ENCODE peak calls at places on chromosome 17, in six cellular contexts. V is HepG2, U is HCT116, Z is H1, X is GM12878, T is K562. Q is an unnamed sample.

GRCh38 chr17:73711184-73711583 is 66.9 kb upstream of the SDK2 start:
- DNase-seq in V (no peak), U (no peak), Z (no peak), X (peak), T (no peak), Q (no peak)

GRCh38 chr17:28326114-28326513 is 7.1 kb downstream of the TMEM97 start:
- DNase-seq in V (no peak), U (no peak), Z (no peak), X (no peak), T (no peak), Q (no peak)

GRCh38 chr17:76696763-76697701 is 13.7 kb downstream of the MXRA7 start:
- DNase-seq in V (peak), U (no peak), Z (no peak), X (peak), T (no peak), Q (no peak)

GRCh38 chr17:5282639-5283217 is 644 bp downstream of the RABEP1 start:
- DNase-seq in V (no peak), U (no peak), Z (no peak), X (no peak), T (peak), Q (no peak)

GRCh38 chr17:36641331-36641876 is 40.0 kb downstream of the MRM1 start:
- DNase-seq in V (no peak), U (no peak), Z (no peak), X (no peak), T (no peak), Q (no peak)

GRCh38 chr17:40361925-40362695 is 2.4 kb downstream of the GJD3 start:
- DNase-seq in V (no peak), U (no peak), Z (no peak), X (no peak), T (no peak), Q (peak)

GRCh38 chr17:75088902-75089417 is 1.2 kb downstream of the SLC16A5 start:
- DNase-seq in V (peak), U (no peak), Z (no peak), X (no peak), T (no peak), Q (no peak)

GRCh38 chr17:10292057-10292931 is 80.5 kb downstream of the MYH13 start:
- DNase-seq in V (no peak), U (peak), Z (no peak), X (peak), T (no peak), Q (no peak)

GRCh38 chr17:60147553-60148241 is 2.1 kb upstream of the CA4 start:
- DNase-seq in V (no peak), U (no peak), Z (no peak), X (no peak), T (no peak), Q (no peak)

GRCh38 chr17:21362331-21362931 is 13.7 kb upstream of the KCNJ12 start:
- DNase-seq in V (no peak), U (no peak), Z (no peak), X (no peak), T (no peak), Q (no peak)

GRCh38 chr17:6505425-6506142 is 50.8 kb downstream of the PITPNM3 start:
- DNase-seq in V (no peak), U (no peak), Z (no peak), X (no peak), T (no peak), Q (no peak)

GRCh38 chr17:879546-879945 is 97.4 kb downstream of the MRM3 start:
- DNase-seq in V (peak), U (peak), Z (peak), X (peak), T (peak), Q (no peak)

DNA sequence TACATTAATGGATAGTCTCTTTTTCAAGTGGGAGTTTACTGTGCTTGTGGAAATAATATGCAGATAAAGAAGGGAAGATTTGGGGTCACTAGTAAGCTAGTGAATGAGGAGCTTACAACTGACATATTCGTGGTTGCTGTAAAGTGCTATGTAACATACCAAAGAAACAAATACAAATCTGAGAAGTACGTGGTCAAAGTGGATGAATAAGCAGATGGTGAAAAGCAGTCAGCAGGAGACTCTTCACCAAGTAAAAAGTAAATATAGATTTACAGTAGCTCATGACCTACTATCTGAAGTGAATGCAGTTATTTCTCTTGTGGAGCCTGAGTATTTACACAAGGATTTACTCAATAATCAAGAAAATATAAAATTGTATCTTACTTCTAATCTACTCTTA is 136.6 kb upstream of the ELAC2 start:
- DNase-seq in V (no peak), U (no peak), Z (no peak), X (no peak), T (no peak), Q (no peak)
- TF ChIP-seq YY1 in V (no peak), U (no peak), Z (no peak), X (no peak), T (no peak), Q (no peak)

DNA sequence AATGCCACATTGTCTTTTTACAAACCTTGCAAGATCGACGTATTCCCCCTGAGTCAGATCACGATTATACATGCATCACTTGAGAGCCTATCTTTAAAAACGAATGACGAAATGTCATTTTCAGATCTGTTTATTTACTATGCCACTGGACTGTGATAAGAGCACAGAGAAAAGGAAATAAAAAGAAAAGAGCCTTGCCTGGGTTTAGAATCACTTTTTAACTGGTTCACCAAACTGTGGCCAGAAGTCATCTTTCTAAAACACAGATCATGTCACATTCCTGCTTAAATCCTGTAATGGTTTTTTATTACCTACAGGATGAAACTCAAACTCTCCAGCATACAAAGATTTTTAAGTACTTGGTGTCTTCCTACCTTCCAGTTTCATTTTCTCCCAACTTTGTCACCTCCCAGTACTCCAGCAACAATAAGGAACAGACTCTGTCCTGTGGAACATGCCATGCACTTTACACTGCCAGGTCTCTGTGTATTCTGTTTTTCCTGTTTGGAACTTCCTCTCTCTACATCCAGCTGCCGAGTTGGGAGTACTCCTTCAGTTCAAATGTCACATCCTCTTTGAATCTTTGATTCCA is 91.5 kb downstream of the SNX11 start:
- DNase-seq in V (no peak), U (no peak), Z (no peak), X (no peak), T (no peak), Q (no peak)
- TF ChIP-seq JUND in V (no peak), U (no peak), Z (no peak), X (no peak), T (peak), Q (no peak)

GRCh38 chr17:83176272-83176955 is 97.0 kb downstream of the METRNL start:
- DNase-seq in V (no peak), U (no peak), Z (no peak), X (no peak), T (no peak), Q (no peak)

GRCh38 chr17:83175551-83176271 is 96.3 kb downstream of the METRNL start:
- DNase-seq in V (no peak), U (no peak), Z (no peak), X (no peak), T (no peak), Q (no peak)

GRCh38 chr17:83174859-83175550 is 95.6 kb downstream of the METRNL start:
- DNase-seq in V (no peak), U (no peak), Z (no peak), X (no peak), T (no peak), Q (no peak)

GRCh38 chr17:83173180-83173996 is 94.0 kb downstream of the METRNL start:
- DNase-seq in V (no peak), U (no peak), Z (no peak), X (no peak), T (no peak), Q (no peak)

GRCh38 chr17:83173997-83174858 is 94.8 kb downstream of the METRNL start:
- DNase-seq in V (peak), U (no peak), Z (no peak), X (no peak), T (no peak), Q (no peak)
- TF ChIP-seq YY1 in V (peak), U (no peak), Z (no peak), X (no peak), T (no peak), Q (no peak)

DNA sequence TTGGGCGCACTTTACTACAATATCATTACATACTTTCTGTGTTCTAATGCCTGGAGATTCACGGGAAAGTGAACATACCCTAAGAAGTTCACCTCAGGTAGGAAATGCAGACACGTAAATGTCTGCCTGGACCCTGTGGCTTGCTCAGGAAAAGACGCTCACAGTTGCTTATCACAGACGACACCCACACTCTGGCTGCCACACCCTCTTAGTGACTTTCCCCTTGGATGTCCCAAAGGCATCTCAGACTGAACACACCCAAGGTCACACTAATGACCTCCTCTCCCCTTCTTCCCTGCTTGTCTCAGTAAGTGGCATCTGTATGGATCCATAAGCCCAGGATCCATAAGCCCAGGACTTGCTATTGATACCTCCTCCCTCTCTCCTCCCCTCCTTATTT is 32.6 kb downstream of the CDRT15 start:
- DNase-seq in V (no peak), U (no peak), Z (no peak), X (no peak), T (peak), Q (no peak)
- TF ChIP-seq JUND in V (no peak), U (no peak), Z (no peak), X (no peak), T (no peak), Q (no peak)

DNA sequence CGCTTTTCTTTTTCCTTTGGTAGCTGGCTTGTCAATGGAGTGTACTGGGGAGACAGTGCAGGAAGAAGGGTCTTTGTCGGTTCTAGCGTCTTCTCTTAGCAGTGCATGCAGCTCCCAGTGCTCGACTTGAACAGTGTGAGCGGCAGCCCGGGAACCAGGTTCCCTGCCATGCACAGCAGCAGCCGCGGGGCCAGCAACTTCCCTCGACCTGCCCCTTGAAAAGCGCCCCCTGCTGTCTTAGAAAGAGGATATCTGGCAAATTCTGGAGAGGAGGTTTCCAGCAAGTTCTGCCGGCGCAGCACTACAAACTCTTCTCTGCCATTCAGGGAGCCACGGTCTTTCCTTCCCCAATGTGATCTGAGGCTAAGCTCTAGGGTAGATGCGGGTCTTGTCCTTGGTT is 451.5 kb downstream of the PMP22 start:
- DNase-seq in V (peak), U (no peak), Z (peak), X (no peak), T (peak), Q (peak)
- TF ChIP-seq YY1 in V (no peak), U (no peak), Z (no peak), X (no peak), T (no peak), Q (no peak)

DNA sequence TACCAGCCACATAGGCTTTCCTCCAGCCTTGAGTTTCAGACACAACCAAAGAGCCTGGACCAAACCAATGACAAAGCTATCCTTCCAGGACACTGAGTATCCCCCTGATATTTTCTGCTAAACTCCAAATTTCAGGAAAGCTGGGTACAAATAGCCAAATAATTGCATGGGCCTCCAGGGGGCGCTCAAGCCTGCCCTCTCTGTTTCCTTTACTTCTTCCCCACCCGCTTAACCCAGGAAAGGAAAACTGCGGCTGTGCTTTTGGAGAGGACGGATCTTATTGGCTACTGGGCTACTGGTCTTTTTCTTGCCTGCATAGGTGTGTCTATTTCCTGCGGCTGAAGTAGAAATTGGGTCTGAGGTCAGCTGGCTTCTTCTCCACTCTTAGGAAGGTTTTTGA is 30.1 kb downstream of the GNGT2 start:
- DNase-seq in V (peak), U (peak), Z (no peak), X (peak), T (peak), Q (peak)
- TF ChIP-seq JUND in V (no peak), U (no peak), Z (no peak), X (no peak), T (peak), Q (no peak)

Q was measured in SK-N-SH.